ENCODE peak calls at places on chromosomes 4 and X, in six cellular contexts. M, C, K, J, U and H are unnamed samples.

GRCh38 chr4:76546282-76547166 is 111.5 kb downstream of the SHROOM3 start:
- DNase-seq in U (no peak), C (no peak), J (no peak), M (no peak), K (no peak), H (peak)

GRCh38 chr4:48173055-48173991 is 39.3 kb upstream of the TXK start:
- DNase-seq in U (no peak), M (no peak), K (no peak), C (peak), J (no peak), H (no peak)

GRCh38 chrX:41785685-41786084 is 61.7 kb downstream of the GPR82 start:
- DNase-seq in K (no peak), C (no peak), J (no peak), M (no peak), U (no peak), H (no peak)

GRCh38 chr4:119184128-119184527 is 28.4 kb upstream of the USP53 start:
- DNase-seq in M (no peak), C (no peak), K (no peak), U (no peak), J (no peak), H (no peak)

GRCh38 chrX:132714913-132715312 is 226.1 kb upstream of the MBNL3 start:
- DNase-seq in K (no peak), M (no peak), J (no peak), C (no peak), U (no peak), H (no peak)

GRCh38 chr4:25172964-25173917 is 13.0 kb upstream of the SEPSECS start:
- DNase-seq in J (no peak), C (peak), K (no peak), U (no peak), M (no peak), H (peak)

GRCh38 chr4:8274772-8275241 is 5.3 kb downstream of the HTRA3 start:
- DNase-seq in C (peak), J (no peak), K (no peak), M (no peak), U (peak), H (peak)

GRCh38 chrX:103730746-103731508 is 20.2 kb downstream of the TMEM31 start:
- DNase-seq in U (no peak), M (no peak), C (peak), K (no peak), J (no peak), H (no peak)

GRCh38 chr4:61886180-61886579 is 686.1 kb downstream of the ADGRL3 start:
- DNase-seq in U (no peak), K (no peak), C (no peak), J (no peak), M (no peak), H (no peak)

GRCh38 chr4:175927121-175927520 is 115.1 kb upstream of the GPM6A start:
- DNase-seq in K (no peak), J (no peak), U (no peak), C (no peak), M (no peak), H (no peak)

GRCh38 chr4:122309988-122310626 is 68.7 kb upstream of the ADAD1 start:
- DNase-seq in C (no peak), K (no peak), J (no peak), M (no peak), U (no peak), H (no peak)

GRCh38 chr4:140427919-140428471 is 547 bp upstream of the CLGN start:
- DNase-seq in M (no peak), J (no peak), K (no peak), C (no peak), U (no peak), H (no peak)

GRCh38 chr4:107579099-107579498 is 140.9 kb downstream of the PAPSS1 start:
- DNase-seq in M (no peak), C (no peak), J (no peak), U (no peak), K (no peak), H (no peak)

GRCh38 chrX:69314436-69315348 is 149.4 kb upstream of the PJA1 start:
- DNase-seq in J (no peak), C (peak), M (no peak), U (peak), K (no peak), H (peak)

GRCh38 chr4:12723849-12724447 is 760.2 kb downstream of the RAB28 start:
- DNase-seq in U (no peak), K (no peak), J (no peak), C (peak), M (no peak), H (no peak)

GRCh38 chrX:152904151-152905080 is 6.5 kb downstream of the ZNF185 start:
- DNase-seq in M (peak), U (peak), K (no peak), J (peak), C (peak), H (peak)

GRCh38 chrX:66046612-66047235 is 6.8 kb upstream of the VSIG4 start:
- DNase-seq in C (no peak), J (peak), U (no peak), K (no peak), M (no peak), H (no peak)

GRCh38 chr4:7428261-7429068 is 6.3 kb downstream of the PSAPL1 start:
- DNase-seq in U (no peak), M (no peak), C (peak), J (no peak), K (no peak), H (no peak)

GRCh38 chr4:94595880-94596483 is 144.2 kb downstream of the PDLIM5 start:
- DNase-seq in M (no peak), C (no peak), U (no peak), J (peak), K (no peak), H (no peak)

GRCh38 chr4:2893772-2894171 is 50.1 kb downstream of the ADD1 start:
- DNase-seq in M (no peak), K (no peak), J (no peak), C (no peak), U (no peak), H (no peak)

GRCh38 chr4:22099896-22100295 is 151.3 kb upstream of the KCNIP4 start:
- DNase-seq in M (no peak), J (no peak), K (no peak), U (no peak), C (no peak), H (no peak)

GRCh38 chr4:10032625-10033024 is 11.3 kb upstream of the SLC2A9 start:
- DNase-seq in C (no peak), K (no peak), U (no peak), J (no peak), M (no peak), H (no peak)

GRCh38 chr4:25937801-25938200 is 23.8 kb downstream of the SMIM20 start:
- DNase-seq in K (no peak), M (no peak), C (no peak), U (no peak), J (peak), H (no peak)

GRCh38 chr4:145951931-145952330 is 13.3 kb upstream of the ZNF827 start:
- DNase-seq in K (no peak), J (no peak), U (no peak), M (no peak), C (no peak), H (no peak)

GRCh38 chrX:40152706-40153334 is 55.1 kb upstream of the BCOR start:
- DNase-seq in J (peak), M (no peak), U (no peak), K (no peak), C (peak), H (no peak)

GRCh38 chr4:159927781-159928180 is 824.9 kb downstream of the RAPGEF2 start:
- DNase-seq in U (no peak), C (no peak), J (no peak), M (no peak), K (no peak), H (no peak)

GRCh38 chr4:82561745-82562552 is at the start of gene TMEM150C:
- DNase-seq in K (no peak), J (no peak), C (peak), M (no peak), U (peak), H (no peak)

GRCh38 chrX:11412715-11413623 is 119.8 kb downstream of the AMELX start:
- DNase-seq in M (no peak), J (no peak), C (no peak), U (no peak), K (no peak), H (no peak)

GRCh38 chr4:1194028-1194900 is 21.9 kb upstream of the SPON2 start:
- DNase-seq in C (no peak), J (no peak), K (no peak), M (no peak), U (peak), H (no peak)

GRCh38 chrX:68365356-68365755 is 67.9 kb downstream of the OPHN1 start:
- DNase-seq in U (no peak), K (no peak), J (no peak), C (no peak), M (no peak), H (no peak)

GRCh38 chrX:36849407-36849806 is 158.8 kb upstream of the FAM47C start:
- DNase-seq in M (no peak), C (no peak), K (no peak), J (no peak), U (no peak), H (no peak)

GRCh38 chr4:153771058-153771457 is 11.2 kb upstream of the RNF175 start:
- DNase-seq in M (no peak), U (no peak), J (no peak), C (no peak), K (no peak), H (no peak)

GRCh38 chr4:111066001-111066400 is 443.1 kb upstream of the PITX2 start:
- DNase-seq in U (no peak), C (no peak), K (no peak), J (no peak), M (no peak), H (no peak)

GRCh38 chrX:68286076-68286475 is 147.2 kb downstream of the OPHN1 start:
- DNase-seq in K (no peak), J (no peak), C (no peak), M (no peak), U (no peak), H (no peak)

GRCh38 chrX:101774340-101774739 is 114.7 kb upstream of the ARMCX2 start:
- DNase-seq in M (no peak), J (no peak), C (no peak), K (no peak), U (no peak), H (no peak)